ENCODE peak calls at places on chromosomes 2 and 18, in four cellular contexts. D is brain microvascular endothelial cell, B is cardiac muscle cell, U is left ventricle myocardium inferior. S is an unnamed sample.
A peak's percentile ranks its signal among the peaks of the same experiment; 100 is the strongest.

GRCh38 chr2:231545105-231545902 is 15.1 kb upstream of the NMUR1 start:
- DNase-seq in U (peak; percentile 60), D (peak; percentile 89), B (no peak), S (no peak)

GRCh38 chr2:163341426-163341825 is 394.4 kb downstream of the FIGN start:
- DNase-seq in U (no peak), D (peak; percentile 60), B (no peak), S (no peak)

GRCh38 chr2:101111262-101111838 is 39.8 kb downstream of the TBC1D8 start:
- DNase-seq in U (no peak), D (no peak), B (no peak), S (peak; percentile 67)

GRCh38 chr2:133561045-133561852 is 7.0 kb downstream of the NCKAP5 start:
- DNase-seq in B (peak; percentile 41), U (no peak), D (peak; percentile 65), S (no peak)

GRCh38 chr18:57435851-57436192 is 648 bp downstream of the ONECUT2 start:
- DNase-seq in D (no peak), B (no peak), U (no peak), S (no peak)

GRCh38 chr18:49751427-49752094 is 61.8 kb downstream of the ACAA2 start:
- DNase-seq in U (no peak), D (no peak), B (no peak), S (no peak)

GRCh38 chr2:70132244-70133126 is 45.2 kb downstream of the PCBP1 start:
- DNase-seq in D (peak; percentile 57), B (no peak), U (peak; percentile 52), S (peak; percentile 68)

GRCh38 chr18:49186242-49186641 is 235.5 kb upstream of the SMAD7 start:
- DNase-seq in B (no peak), D (no peak), U (no peak), S (no peak)

GRCh38 chr18:25672490-25672889 is 320.5 kb upstream of the ZNF521 start:
- DNase-seq in D (no peak), B (no peak), U (no peak), S (no peak)

GRCh38 chr2:143974262-143974661 is 545.7 kb downstream of the ZEB2 start:
- DNase-seq in B (no peak), D (no peak), U (no peak), S (no peak)

GRCh38 chr2:62200868-62201267 is 5.0 kb downstream of the B3GNT2 start:
- DNase-seq in D (no peak), U (no peak), B (no peak), S (no peak)

GRCh38 chr2:113978524-113979171 is 88.8 kb downstream of the ACTR3 start:
- DNase-seq in U (no peak), D (no peak), B (no peak), S (no peak)

GRCh38 chr18:24631238-24632025 is 171.0 kb downstream of the HRH4 start:
- DNase-seq in U (peak; percentile 22), B (no peak), D (no peak), S (no peak)

GRCh38 chr2:142119347-142119746 is 11.5 kb downstream of the LRP1B start:
- DNase-seq in U (no peak), D (no peak), B (no peak), S (no peak)

GRCh38 chr2:170228429-170228828 is 50.5 kb downstream of the MYO3B start:
- DNase-seq in B (no peak), U (no peak), D (no peak), S (no peak)

GRCh38 chr2:152925540-152926448 is 207.4 kb downstream of the ARL6IP6 start:
- DNase-seq in D (no peak), U (no peak), B (peak; percentile 83), S (peak; percentile 19)

GRCh38 chr2:32836961-32837360 is 109.8 kb upstream of the LTBP1 start:
- DNase-seq in D (no peak), U (no peak), B (no peak), S (no peak)

DNA sequence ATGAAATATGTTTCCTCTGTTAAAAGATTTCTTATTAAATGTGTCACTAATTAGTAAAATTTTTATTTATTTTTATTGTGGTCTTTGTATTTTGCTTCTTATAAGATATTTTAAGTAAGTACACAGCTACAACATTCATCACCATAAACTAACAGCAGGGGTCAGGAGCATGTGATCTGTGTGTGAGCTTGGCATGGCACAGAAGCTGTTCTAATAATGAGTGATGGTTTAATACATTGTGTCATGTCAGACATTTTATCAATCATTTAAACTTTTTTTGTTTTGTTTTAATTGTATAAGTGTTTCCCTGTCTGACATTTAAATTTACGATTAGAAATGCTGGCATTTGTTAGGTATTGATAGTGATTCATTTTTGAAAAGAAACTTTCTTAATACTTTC is 585.4 kb downstream of the DSC3 start:
- DNase-seq in U (no peak), B (no peak), D (no peak), S (no peak)
- TF ChIP-seq CTCF in U (peak; percentile 10), B (no peak), D (peak; percentile 13), S (no peak)

GRCh38 chr2:197356136-197356535 is 45.6 kb upstream of the ANKRD44 start:
- DNase-seq in B (no peak), D (no peak), U (no peak), S (no peak)
- TF ChIP-seq CTCF in B (peak; percentile 42), D (peak; percentile 61), U (peak; percentile 16), S (no peak)

DNA sequence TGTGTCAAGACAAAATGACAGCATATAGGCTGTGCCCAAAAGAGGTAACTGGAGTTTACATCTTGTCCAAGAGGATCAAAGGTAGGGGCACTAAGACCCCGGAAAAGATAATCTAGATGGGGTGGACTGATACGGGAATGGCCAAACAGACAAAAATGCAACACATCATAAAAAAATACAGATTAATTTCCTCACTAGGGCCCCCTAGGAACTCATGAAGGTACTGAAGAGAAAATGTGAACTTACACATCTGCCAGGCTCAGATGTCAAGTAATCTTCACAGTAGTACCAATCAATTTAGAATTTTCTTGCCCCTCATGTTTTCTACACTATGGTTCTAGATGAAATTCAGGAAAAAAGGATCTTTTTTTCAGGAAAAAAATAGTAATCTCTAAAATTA is 115.6 kb upstream of the REG3A start:
- DNase-seq in D (no peak), B (no peak), U (no peak), S (no peak)
- TF ChIP-seq CTCF in D (no peak), B (no peak), U (no peak), S (no peak)

GRCh38 chr2:160970052-160970846 is 190.0 kb upstream of the TANK start:
- DNase-seq in U (no peak), B (peak; percentile 77), D (peak; percentile 75), S (no peak)
- TF ChIP-seq CTCF in U (peak; percentile 91), B (peak; percentile 74), D (peak; percentile 82), S (peak; percentile 70)

GRCh38 chr18:9782073-9782857 is 74.2 kb downstream of the RAB31 start:
- DNase-seq in U (no peak), D (peak; percentile 77), B (no peak), S (no peak)
- TF ChIP-seq CTCF in U (no peak), D (no peak), B (no peak), S (no peak)

S was measured in psoas muscle.